ENCODE peak calls at places on chromosomes 12 and 14, in nine cellular contexts. L is GM12865; F is ecto neural progenitor cell; Q is activated CD4-positive, alpha-beta T cell treated with anti-CD3 and anti-CD28 coated beads for 36 hours; Z is Caco-2; C is stimulated activated CD8-positive, alpha-beta memory T cell treated with anti-CD3 and anti-CD28 coated beads, Interleukin-15, amount 100 ng/mL, for 24 hours; B is lung microvascular endothelial cell; I is NCI-H1930; M is C1 segment of cervical spinal cord. W is an unnamed sample.
A peak's percentile ranks its signal among the peaks of the same experiment; 100 is the strongest.

GRCh38 chr12:111893287-111893686 is 51.3 kb downstream of the MAPKAPK5 start:
- DNase-seq in L (no peak), F (no peak), Q (no peak), Z (no peak), C (no peak), B (no peak), I (no peak), M (no peak), W (no peak)

GRCh38 chr14:102835959-102836358 is 58.7 kb downstream of the TRAF3 start:
- DNase-seq in L (no peak), F (no peak), Q (no peak), Z (no peak), C (no peak), B (no peak), I (no peak), M (no peak), W (no peak)

GRCh38 chr12:118645219-118645618 is 268.9 kb downstream of the SUDS3 start:
- DNase-seq in L (peak; percentile 30), F (peak; percentile 70), Q (peak; percentile 32), Z (peak; percentile 58), C (no peak), B (no peak), I (no peak), M (no peak), W (no peak)

GRCh38 chr12:20174776-20175175 is 193.6 kb upstream of the PDE3A start:
- DNase-seq in L (no peak), F (no peak), Q (no peak), Z (no peak), C (no peak), B (no peak), I (no peak), M (no peak), W (no peak)

GRCh38 chr12:126369487-126370463 is 1304.5 kb downstream of the AACS start:
- DNase-seq in L (no peak), F (no peak), Q (no peak), Z (no peak), C (no peak), B (no peak), I (no peak), M (no peak), W (no peak)

GRCh38 chr12:46888568-46888967 is 62.8 kb upstream of the SLC38A4 start:
- DNase-seq in L (no peak), F (no peak), Q (no peak), Z (no peak), C (no peak), B (no peak), I (no peak), M (no peak), W (no peak)

GRCh38 chr14:30610719-30611388 is 11.3 kb upstream of the SCFD1 start:
- DNase-seq in L (peak; percentile 27), F (no peak), Q (peak; percentile 57), Z (peak; percentile 8), C (no peak), B (peak; percentile 85), I (peak; percentile 10), M (peak; percentile 7), W (peak; percentile 27)

GRCh38 chr14:68782091-68782981 is 10.5 kb downstream of the ZFP36L1 start:
- DNase-seq in L (no peak), F (no peak), Q (peak; percentile 81), Z (no peak), C (no peak), B (no peak), I (no peak), M (no peak), W (no peak)

GRCh38 chr14:96245710-96246534 is 10.1 kb upstream of the BDKRB1 start:
- DNase-seq in L (no peak), F (no peak), Q (no peak), Z (no peak), C (no peak), B (no peak), I (no peak), M (no peak), W (no peak)